ENCODE peak calls at places on chromosomes 1 and 21, in eight cellular contexts. One of them, this sample, is unnamed.

GRCh38 chr1:35264861-35265260 is 3.6 kb upstream of the ZMYM4 start:
- DNase-seq in mammary epithelial cell: peak
- DNase-seq in fibroblast of lung: peak
- DNase-seq in astrocyte: peak
- DNase-seq in H1: no peak
- DNase-seq in neuronal stem cell: no peak
- DNase-seq in SK-N-SH: no peak
- DNase-seq in H9: peak
- DNase-seq in this sample: no peak

GRCh38 chr1:12196641-12197482 is 30.1 kb downstream of the TNFRSF1B start:
- DNase-seq in mammary epithelial cell: no peak
- DNase-seq in fibroblast of lung: no peak
- DNase-seq in astrocyte: no peak
- DNase-seq in H1: no peak
- DNase-seq in neuronal stem cell: no peak
- DNase-seq in SK-N-SH: no peak
- DNase-seq in H9: peak
- DNase-seq in this sample: no peak

GRCh38 chr1:13570924-13571323 is 12.7 kb upstream of the PDPN start:
- DNase-seq in mammary epithelial cell: no peak
- DNase-seq in fibroblast of lung: no peak
- DNase-seq in astrocyte: no peak
- DNase-seq in H1: no peak
- DNase-seq in neuronal stem cell: no peak
- DNase-seq in SK-N-SH: no peak
- DNase-seq in H9: no peak
- DNase-seq in this sample: peak

GRCh38 chr1:54121482-54122130 is 31.2 kb downstream of the CDCP2 start:
- DNase-seq in mammary epithelial cell: peak
- DNase-seq in fibroblast of lung: peak
- DNase-seq in astrocyte: peak
- DNase-seq in H1: peak
- DNase-seq in neuronal stem cell: peak
- DNase-seq in SK-N-SH: peak
- DNase-seq in H9: peak
- DNase-seq in this sample: peak

GRCh38 chr1:26164036-26164927 is 4.5 kb downstream of the C1orf232 start:
- DNase-seq in mammary epithelial cell: no peak
- DNase-seq in fibroblast of lung: no peak
- DNase-seq in astrocyte: no peak
- DNase-seq in H1: peak
- DNase-seq in neuronal stem cell: peak
- DNase-seq in SK-N-SH: peak
- DNase-seq in H9: peak
- DNase-seq in this sample: no peak

GRCh38 chr1:202716654-202717053 is 6.4 kb upstream of the SYT2 start:
- DNase-seq in mammary epithelial cell: no peak
- DNase-seq in fibroblast of lung: no peak
- DNase-seq in astrocyte: no peak
- DNase-seq in H1: no peak
- DNase-seq in neuronal stem cell: no peak
- DNase-seq in SK-N-SH: no peak
- DNase-seq in H9: no peak
- DNase-seq in this sample: no peak

GRCh38 chr1:242546849-242547724 is 22.6 kb upstream of the PLD5 start:
- DNase-seq in mammary epithelial cell: peak
- DNase-seq in fibroblast of lung: no peak
- DNase-seq in astrocyte: no peak
- DNase-seq in H1: no peak
- DNase-seq in neuronal stem cell: no peak
- DNase-seq in SK-N-SH: no peak
- DNase-seq in H9: no peak
- DNase-seq in this sample: no peak

GRCh38 chr1:1197551-1198422 is 8.6 kb downstream of the TNFRSF18 start:
- DNase-seq in mammary epithelial cell: no peak
- DNase-seq in fibroblast of lung: no peak
- DNase-seq in astrocyte: no peak
- DNase-seq in H1: peak
- DNase-seq in neuronal stem cell: no peak
- DNase-seq in SK-N-SH: peak
- DNase-seq in H9: peak
- DNase-seq in this sample: no peak

GRCh38 chr1:59552001-59552400 is 255.1 kb downstream of the FGGY start:
- DNase-seq in mammary epithelial cell: no peak
- DNase-seq in fibroblast of lung: no peak
- DNase-seq in astrocyte: no peak
- DNase-seq in H1: no peak
- DNase-seq in neuronal stem cell: no peak
- DNase-seq in SK-N-SH: no peak
- DNase-seq in H9: peak
- DNase-seq in this sample: no peak

GRCh38 chr21:46319192-46319591 is 4.5 kb downstream of the C21orf58 start:
- DNase-seq in mammary epithelial cell: no peak
- DNase-seq in fibroblast of lung: no peak
- DNase-seq in astrocyte: no peak
- DNase-seq in H1: no peak
- DNase-seq in neuronal stem cell: no peak
- DNase-seq in SK-N-SH: no peak
- DNase-seq in H9: no peak
- DNase-seq in this sample: no peak

GRCh38 chr1:157218671-157219070 is 80.5 kb upstream of the ETV3 start:
- DNase-seq in mammary epithelial cell: no peak
- DNase-seq in fibroblast of lung: no peak
- DNase-seq in astrocyte: no peak
- DNase-seq in H1: no peak
- DNase-seq in neuronal stem cell: no peak
- DNase-seq in SK-N-SH: no peak
- DNase-seq in H9: no peak
- DNase-seq in this sample: no peak

GRCh38 chr1:47348246-47348645 is 14.7 kb downstream of the CMPK1 start:
- DNase-seq in mammary epithelial cell: no peak
- DNase-seq in fibroblast of lung: no peak
- DNase-seq in astrocyte: no peak
- DNase-seq in H1: no peak
- DNase-seq in neuronal stem cell: no peak
- DNase-seq in SK-N-SH: no peak
- DNase-seq in H9: no peak
- DNase-seq in this sample: no peak

GRCh38 chr1:79124756-79125155 is 118.2 kb upstream of the ADGRL4 start:
- DNase-seq in mammary epithelial cell: peak
- DNase-seq in fibroblast of lung: peak
- DNase-seq in astrocyte: no peak
- DNase-seq in H1: no peak
- DNase-seq in neuronal stem cell: no peak
- DNase-seq in SK-N-SH: no peak
- DNase-seq in H9: no peak
- DNase-seq in this sample: no peak

GRCh38 chr1:116751626-116752025 is 2.6 kb upstream of the CD2 start:
- DNase-seq in mammary epithelial cell: no peak
- DNase-seq in fibroblast of lung: no peak
- DNase-seq in astrocyte: no peak
- DNase-seq in H1: no peak
- DNase-seq in neuronal stem cell: no peak
- DNase-seq in SK-N-SH: no peak
- DNase-seq in H9: no peak
- DNase-seq in this sample: no peak

GRCh38 chr1:49630156-49630555 is 393.6 kb downstream of the AGBL4 start:
- DNase-seq in mammary epithelial cell: no peak
- DNase-seq in fibroblast of lung: no peak
- DNase-seq in astrocyte: no peak
- DNase-seq in H1: no peak
- DNase-seq in neuronal stem cell: no peak
- DNase-seq in SK-N-SH: no peak
- DNase-seq in H9: no peak
- DNase-seq in this sample: peak

GRCh38 chr21:15029077-15029476 is 35.7 kb downstream of the NRIP1 start:
- DNase-seq in mammary epithelial cell: no peak
- DNase-seq in fibroblast of lung: peak
- DNase-seq in astrocyte: no peak
- DNase-seq in H1: no peak
- DNase-seq in neuronal stem cell: no peak
- DNase-seq in SK-N-SH: no peak
- DNase-seq in H9: no peak
- DNase-seq in this sample: no peak

GRCh38 chr1:104745875-104746274 is 996.2 kb downstream of the AMY1C start:
- DNase-seq in mammary epithelial cell: no peak
- DNase-seq in fibroblast of lung: no peak
- DNase-seq in astrocyte: no peak
- DNase-seq in H1: no peak
- DNase-seq in neuronal stem cell: no peak
- DNase-seq in SK-N-SH: no peak
- DNase-seq in H9: no peak
- DNase-seq in this sample: no peak

GRCh38 chr1:178653091-178653490 is 72.0 kb upstream of the RALGPS2 start:
- DNase-seq in mammary epithelial cell: peak
- DNase-seq in fibroblast of lung: peak
- DNase-seq in astrocyte: no peak
- DNase-seq in H1: no peak
- DNase-seq in neuronal stem cell: no peak
- DNase-seq in SK-N-SH: no peak
- DNase-seq in H9: no peak
- DNase-seq in this sample: no peak

DNA sequence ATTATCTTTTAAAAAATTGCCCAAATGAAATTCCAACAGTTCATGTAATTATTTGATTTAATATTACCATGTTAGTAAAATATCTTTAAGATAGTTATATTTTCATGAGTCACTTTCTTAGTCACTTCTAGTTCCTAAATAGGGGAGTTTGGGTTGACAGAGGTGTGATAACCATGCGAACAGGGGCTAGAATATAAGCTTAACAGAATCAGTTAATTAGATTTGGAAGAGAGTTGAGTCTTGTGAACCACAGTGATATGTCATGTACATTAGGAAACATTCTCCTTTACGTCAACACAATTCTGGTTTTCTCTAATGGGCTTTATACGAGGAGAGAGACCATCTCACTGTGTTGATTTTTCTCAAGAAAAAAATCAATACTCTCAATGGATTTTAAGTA is 64.8 kb upstream of the ZNF281 start:
- DNase-seq in mammary epithelial cell: no peak
- DNase-seq in fibroblast of lung: no peak
- DNase-seq in astrocyte: no peak
- DNase-seq in H1: no peak
- DNase-seq in neuronal stem cell: no peak
- DNase-seq in SK-N-SH: no peak
- DNase-seq in H9: no peak
- DNase-seq in this sample: no peak
- H2AFZ ChIP-seq in mammary epithelial cell: no peak
- H2AFZ ChIP-seq in fibroblast of lung: no peak
- H2AFZ ChIP-seq in astrocyte: no peak
- H2AFZ ChIP-seq in H1: no peak
- H2AFZ ChIP-seq in neuronal stem cell: no peak
- H2AFZ ChIP-seq in SK-N-SH: no peak
- H2AFZ ChIP-seq in H9: no peak
- H2AFZ ChIP-seq in this sample: no peak

GRCh38 chr1:189686288-189686687 is 791.4 kb downstream of the BRINP3 start:
- DNase-seq in mammary epithelial cell: no peak
- DNase-seq in fibroblast of lung: no peak
- DNase-seq in astrocyte: no peak
- DNase-seq in H1: no peak
- DNase-seq in neuronal stem cell: no peak
- DNase-seq in SK-N-SH: no peak
- DNase-seq in H9: no peak
- DNase-seq in this sample: no peak
- H3K4me2 ChIP-seq in mammary epithelial cell: no peak
- H3K4me2 ChIP-seq in fibroblast of lung: no peak
- H3K4me2 ChIP-seq in astrocyte: no peak
- H3K4me2 ChIP-seq in H1: no peak
- H3K4me2 ChIP-seq in neuronal stem cell: no peak
- H3K4me2 ChIP-seq in SK-N-SH: no peak
- H3K4me2 ChIP-seq in H9: no peak
- H3K4me2 ChIP-seq in this sample: no peak

DNA sequence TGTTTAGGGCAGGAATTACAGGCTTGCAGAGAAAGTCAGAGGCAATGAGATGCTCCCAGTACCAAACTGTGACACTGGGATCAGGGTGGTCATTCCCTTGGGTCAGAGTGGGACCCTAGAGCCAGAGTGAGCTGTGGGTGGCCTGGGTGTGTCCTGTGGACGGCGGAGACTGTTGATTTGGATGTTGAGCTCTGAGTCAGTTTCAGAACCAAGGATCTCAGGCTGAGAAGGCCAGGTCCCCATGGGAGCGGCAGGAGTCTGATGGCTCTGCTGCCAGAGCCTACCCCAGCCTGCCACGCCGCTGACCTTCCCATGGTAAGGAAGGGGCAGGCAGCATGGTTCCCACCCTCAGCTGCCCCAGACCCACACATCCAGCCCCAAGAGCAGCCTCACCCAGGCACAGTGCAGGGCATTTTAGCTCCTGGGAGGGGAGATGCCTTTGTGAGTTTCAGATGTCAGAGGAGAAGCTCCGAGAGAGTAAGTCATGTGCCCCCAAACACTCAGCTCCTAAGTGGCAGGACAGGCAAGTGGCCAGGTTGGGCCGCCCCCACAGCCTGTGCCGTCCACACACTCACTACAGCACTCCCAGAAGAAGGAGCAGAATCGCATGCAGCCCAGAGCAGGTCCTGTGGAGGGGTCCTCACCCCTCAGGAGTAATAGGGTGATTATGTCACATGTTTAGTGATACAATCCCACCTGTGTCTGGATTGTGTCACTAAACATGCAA is 56.4 kb downstream of the STUM start:
- DNase-seq in mammary epithelial cell: no peak
- DNase-seq in fibroblast of lung: no peak
- DNase-seq in astrocyte: no peak
- DNase-seq in H1: no peak
- DNase-seq in neuronal stem cell: no peak
- DNase-seq in SK-N-SH: no peak
- DNase-seq in H9: no peak
- DNase-seq in this sample: no peak
- H3K9ac ChIP-seq in mammary epithelial cell: no peak
- H3K9ac ChIP-seq in fibroblast of lung: no peak
- H3K9ac ChIP-seq in astrocyte: no peak
- H3K9ac ChIP-seq in H1: no peak
- H3K9ac ChIP-seq in neuronal stem cell: peak
- H3K9ac ChIP-seq in SK-N-SH: no peak
- H3K9ac ChIP-seq in H9: no peak
- H3K9ac ChIP-seq in this sample: no peak

GRCh38 chr21:18549214-18549905 is 145.8 kb upstream of the TMPRSS15 start:
- DNase-seq in mammary epithelial cell: no peak
- DNase-seq in fibroblast of lung: peak
- DNase-seq in astrocyte: peak
- DNase-seq in H1: no peak
- DNase-seq in neuronal stem cell: no peak
- DNase-seq in SK-N-SH: no peak
- DNase-seq in H9: no peak
- DNase-seq in this sample: no peak
- H2AFZ ChIP-seq in mammary epithelial cell: no peak
- H2AFZ ChIP-seq in fibroblast of lung: no peak
- H2AFZ ChIP-seq in astrocyte: peak
- H2AFZ ChIP-seq in H1: no peak
- H2AFZ ChIP-seq in neuronal stem cell: peak
- H2AFZ ChIP-seq in SK-N-SH: no peak
- H2AFZ ChIP-seq in H9: no peak
- H2AFZ ChIP-seq in this sample: no peak

DNA sequence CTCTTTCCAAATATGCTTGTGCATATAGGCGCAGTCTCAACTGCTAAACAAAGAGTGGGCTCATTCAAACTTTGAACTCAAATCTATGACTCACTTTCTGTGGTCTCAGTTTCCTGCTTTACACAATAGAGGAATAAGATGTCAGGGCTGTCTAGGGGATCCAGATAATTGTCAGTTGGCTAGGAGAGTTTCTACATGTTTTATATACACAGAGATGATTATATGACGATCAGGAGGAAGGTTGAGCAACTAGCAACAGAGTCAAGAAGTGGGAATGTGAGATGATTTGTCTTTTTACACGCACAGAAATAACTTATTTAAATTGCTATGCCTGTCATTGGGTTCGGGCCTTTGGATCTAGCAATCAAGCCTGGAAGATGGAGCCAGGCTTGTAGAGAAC is 299.4 kb upstream of the LYPLAL1 start:
- DNase-seq in mammary epithelial cell: peak
- DNase-seq in fibroblast of lung: peak
- DNase-seq in astrocyte: peak
- DNase-seq in H1: no peak
- DNase-seq in neuronal stem cell: no peak
- DNase-seq in SK-N-SH: no peak
- DNase-seq in H9: no peak
- DNase-seq in this sample: no peak
- H3K4me2 ChIP-seq in mammary epithelial cell: peak
- H3K4me2 ChIP-seq in fibroblast of lung: no peak
- H3K4me2 ChIP-seq in astrocyte: peak
- H3K4me2 ChIP-seq in H1: no peak
- H3K4me2 ChIP-seq in neuronal stem cell: no peak
- H3K4me2 ChIP-seq in SK-N-SH: no peak
- H3K4me2 ChIP-seq in H9: no peak
- H3K4me2 ChIP-seq in this sample: no peak

This sample was measured in Karpas-422.